ENCODE peak calls at places on chromosomes 7 and 10, in four cellular contexts. V is PC-3, I is progenitor cell of endocrine pancreas, C is ecto neural progenitor cell. T is an unnamed sample.

GRCh38 chr7:128922496-128923410 is 12.2 kb upstream of the KCP start:
- DNase-seq in V (no peak), I (no peak), C (peak; percentile 41), T (no peak)

GRCh38 chr7:111820621-111821020 is 258.3 kb upstream of the IMMP2L start:
- DNase-seq in V (no peak), I (no peak), C (no peak), T (no peak)

GRCh38 chr7:132240821-132241422 is 335.3 kb downstream of the PLXNA4 start:
- DNase-seq in V (no peak), I (no peak), C (no peak), T (no peak)

GRCh38 chr7:27251136-27251512 is 8.5 kb downstream of the EVX1 start:
- DNase-seq in V (no peak), I (no peak), C (no peak), T (no peak)

GRCh38 chr7:66880009-66880554 is 40.9 kb upstream of the TMEM248 start:
- DNase-seq in V (no peak), I (no peak), C (no peak), T (no peak)

GRCh38 chr10:44054046-44054445 is 330.9 kb downstream of the CXCL12 start:
- DNase-seq in V (no peak), I (no peak), C (no peak), T (no peak)

GRCh38 chr7:74134117-74134539 is 40.0 kb upstream of the EIF4H start:
- DNase-seq in V (no peak), I (no peak), C (no peak), T (no peak)

GRCh38 chr10:76082956-76083355 is 651.5 kb downstream of the LRMDA start:
- DNase-seq in V (peak; percentile 73), I (no peak), C (no peak), T (no peak)

GRCh38 chr7:26608402-26608801 is 256.0 kb downstream of the SKAP2 start:
- DNase-seq in V (no peak), I (no peak), C (no peak), T (no peak)

GRCh38 chr7:16564909-16565426 is 38.3 kb downstream of the LRRC72 start:
- DNase-seq in V (peak; percentile 82), I (no peak), C (no peak), T (no peak)

GRCh38 chr7:39458346-39458745 is 107.9 kb upstream of the YAE1 start:
- DNase-seq in V (no peak), I (no peak), C (no peak), T (no peak)

GRCh38 chr7:104956753-104957450 is 57.1 kb upstream of the KMT2E start:
- DNase-seq in V (peak; percentile 84), I (no peak), C (no peak), T (peak; percentile 18)

GRCh38 chr10:13928362-13928921 is 341.7 kb downstream of the PRPF18 start:
- DNase-seq in V (no peak), I (no peak), C (no peak), T (no peak)

GRCh38 chr7:1248459-1249131 is 15.9 kb downstream of the UNCX start:
- DNase-seq in V (no peak), I (no peak), C (peak; percentile 76), T (no peak)

GRCh38 chr10:97778452-97779302 is 6.9 kb upstream of the SFRP5 start:
- DNase-seq in V (no peak), I (no peak), C (no peak), T (no peak)

GRCh38 chr10:2575460-2575859 is 491.9 kb upstream of the PFKP start:
- DNase-seq in V (no peak), I (no peak), C (no peak), T (no peak)

GRCh38 chr7:44283381-44284211 is 41.8 kb downstream of the CAMK2B start:
- DNase-seq in V (no peak), I (no peak), C (peak; percentile 42), T (no peak)

GRCh38 chr7:75842836-75843446 is 29.3 kb upstream of the CCL24 start:
- DNase-seq in V (peak; percentile 84), I (no peak), C (no peak), T (peak; percentile 32)

GRCh38 chr10:3552281-3552680 is 232.7 kb downstream of the KLF6 start:
- DNase-seq in V (no peak), I (no peak), C (no peak), T (no peak)

GRCh38 chr10:95756796-95757657 is 1.1 kb downstream of the ENTPD1 start:
- DNase-seq in V (no peak), I (no peak), C (no peak), T (no peak)

GRCh38 chr10:6423004-6423403 is 157.1 kb downstream of the PRKCQ start:
- DNase-seq in V (no peak), I (no peak), C (no peak), T (no peak)

GRCh38 chr7:2387897-2388636 is 15.3 kb upstream of the CHST12 start:
- DNase-seq in V (no peak), I (no peak), C (no peak), T (no peak)

GRCh38 chr7:73891178-73891885 is 30.4 kb downstream of the TMEM270 start:
- DNase-seq in V (no peak), I (no peak), C (no peak), T (no peak)

GRCh38 chr7:28008171-28008570 is 172.4 kb downstream of the JAZF1 start:
- DNase-seq in V (no peak), I (no peak), C (no peak), T (no peak)

GRCh38 chr7:73978681-73979563 is 49.1 kb upstream of the ELN start:
- DNase-seq in V (peak; percentile 80), I (no peak), C (no peak), T (peak; percentile 77)

GRCh38 chr10:25707541-25707940 is 226.5 kb upstream of the MYO3A start:
- DNase-seq in V (no peak), I (no peak), C (no peak), T (no peak)

GRCh38 chr7:131327049-131327625 is 539 bp upstream of the MKLN1 start:
- DNase-seq in V (peak; percentile 65), I (no peak), C (no peak), T (no peak)

GRCh38 chr10:22226599-22226998 is 8.8 kb upstream of the EBLN1 start:
- DNase-seq in V (no peak), I (no peak), C (no peak), T (no peak)

GRCh38 chr10:79069325-79070090 is 742 bp downstream of the ZMIZ1 start:
- DNase-seq in V (peak; percentile 83), I (peak; percentile 30), C (peak; percentile 64), T (no peak)

GRCh38 chr7:92837214-92837749 is 909 bp upstream of the CDK6 start:
- DNase-seq in V (peak; percentile 14), I (no peak), C (no peak), T (no peak)

T was measured in GM12891.